ENCODE peak calls at places on chromosomes 12 and 14, in eight cellular contexts. F, V, H, Z, O, J, N and B are unnamed samples.
A peak's percentile ranks its signal among the peaks of the same experiment; 100 is the strongest.

GRCh38 chr12:92130999-92131398 is 14.6 kb downstream of the BTG1 start:
- DNase-seq in F (no peak), V (no peak), H (no peak), Z (no peak), O (no peak), J (no peak), N (no peak), B (no peak)

GRCh38 chr12:55057466-55057865 is 37.7 kb downstream of the NEUROD4 start:
- DNase-seq in F (peak; percentile 10), V (no peak), H (peak; percentile 2), Z (peak; percentile 61), O (no peak), J (no peak), N (no peak), B (no peak)

GRCh38 chr12:67355428-67356385 is 86.5 kb downstream of the CAND1 start:
- DNase-seq in F (peak; percentile 70), V (peak; percentile 69), H (peak; percentile 64), Z (peak; percentile 85), O (no peak), J (no peak), N (peak; percentile 66), B (peak; percentile 29)

GRCh38 chr12:75714462-75715322 is 203.3 kb upstream of the KRR1 start:
- DNase-seq in F (no peak), V (peak; percentile 16), H (no peak), Z (no peak), O (no peak), J (no peak), N (no peak), B (no peak)

GRCh38 chr14:99198746-99199145 is 73.3 kb downstream of the BCL11B start:
- DNase-seq in F (no peak), V (no peak), H (no peak), Z (no peak), O (no peak), J (peak; percentile 59), N (no peak), B (no peak)

GRCh38 chr14:77139540-77140342 is 1.9 kb downstream of the ZDHHC22 start:
- DNase-seq in F (peak; percentile 72), V (no peak), H (peak; percentile 44), Z (peak; percentile 78), O (no peak), J (no peak), N (no peak), B (no peak)

GRCh38 chr12:124828264-124829007 is 35.2 kb downstream of the SCARB1 start:
- DNase-seq in F (no peak), V (peak; percentile 13), H (peak; percentile 80), Z (peak; percentile 81), O (no peak), J (peak; percentile 42), N (no peak), B (peak; percentile 77)

GRCh38 chr12:98256830-98257229 is 258.6 kb upstream of the TMPO start:
- DNase-seq in F (no peak), V (no peak), H (no peak), Z (no peak), O (no peak), J (no peak), N (no peak), B (no peak)

GRCh38 chr12:131673519-131674265 is 37.2 kb upstream of the SFSWAP start:
- DNase-seq in F (no peak), V (peak; percentile 10), H (peak; percentile 12), Z (no peak), O (peak; percentile 13), J (no peak), N (peak; percentile 41), B (peak; percentile 28)

GRCh38 chr14:68089146-68089715 is 269.7 kb downstream of the RAD51B start:
- DNase-seq in F (peak; percentile 69), V (peak; percentile 61), H (no peak), Z (peak; percentile 89), O (no peak), J (no peak), N (no peak), B (no peak)

GRCh38 chr14:74516451-74517155 is 23.0 kb downstream of the ISCA2 start:
- DNase-seq in F (no peak), V (peak; percentile 25), H (peak; percentile 58), Z (no peak), O (peak; percentile 59), J (no peak), N (no peak), B (peak; percentile 88)

GRCh38 chr12:29516431-29516875 is 19.0 kb upstream of the OVCH1 start:
- DNase-seq in F (no peak), V (peak; percentile 68), H (peak; percentile 2), Z (no peak), O (no peak), J (no peak), N (peak; percentile 28), B (no peak)

GRCh38 chr14:38836539-38836938 is 266.5 kb downstream of the SEC23A start:
- DNase-seq in F (no peak), V (no peak), H (no peak), Z (no peak), O (no peak), J (no peak), N (no peak), B (no peak)

GRCh38 chr12:120131116-120131515 is 14.6 kb upstream of the RAB35 start:
- DNase-seq in F (no peak), V (no peak), H (no peak), Z (no peak), O (no peak), J (no peak), N (no peak), B (no peak)

GRCh38 chr12:124317400-124317799 is 22.5 kb downstream of the RFLNA start:
- DNase-seq in F (peak; percentile 29), V (no peak), H (no peak), Z (no peak), O (no peak), J (no peak), N (no peak), B (no peak)

GRCh38 chr12:108812324-108812723 is 45.1 kb downstream of the SSH1 start:
- DNase-seq in F (no peak), V (no peak), H (no peak), Z (no peak), O (no peak), J (no peak), N (no peak), B (no peak)

GRCh38 chr12:62849398-62849797 is 85.6 kb downstream of the PPM1H start:
- DNase-seq in F (no peak), V (no peak), H (no peak), Z (no peak), O (no peak), J (no peak), N (no peak), B (no peak)

GRCh38 chr14:104563742-104564615 is 15.6 kb upstream of the C14orf180 start:
- DNase-seq in F (peak; percentile 67), V (peak; percentile 34), H (peak; percentile 55), Z (peak; percentile 85), O (peak; percentile 85), J (peak; percentile 13), N (peak; percentile 60), B (peak; percentile 90)

GRCh38 chr14:35689000-35689460 is 120.1 kb downstream of the RALGAPA1 start:
- DNase-seq in F (no peak), V (no peak), H (no peak), Z (no peak), O (no peak), J (no peak), N (no peak), B (no peak)

GRCh38 chr12:63826002-63826585 is 18.4 kb upstream of the SRGAP1 start:
- DNase-seq in F (peak; percentile 59), V (peak; percentile 82), H (peak; percentile 68), Z (peak; percentile 75), O (no peak), J (no peak), N (peak; percentile 81), B (peak; percentile 34)

GRCh38 chr14:81243499-81243898 is 22.7 kb upstream of the GTF2A1 start:
- DNase-seq in F (no peak), V (no peak), H (no peak), Z (no peak), O (no peak), J (no peak), N (no peak), B (no peak)

GRCh38 chr14:56490379-56490778 is 89.2 kb upstream of the TMEM260 start:
- DNase-seq in F (peak; percentile 42), V (peak; percentile 40), H (peak; percentile 37), Z (peak; percentile 42), O (no peak), J (no peak), N (peak; percentile 61), B (no peak)

GRCh38 chr12:7985802-7986418 is 46.6 kb upstream of the FOXJ2 start:
- DNase-seq in F (no peak), V (no peak), H (no peak), Z (no peak), O (no peak), J (no peak), N (no peak), B (no peak)

GRCh38 chr12:41497362-41497761 is 309.2 kb downstream of the PDZRN4 start:
- DNase-seq in F (no peak), V (no peak), H (no peak), Z (peak; percentile 19), O (no peak), J (no peak), N (no peak), B (no peak)

GRCh38 chr14:104528496-104528895 is 51.1 kb upstream of the C14orf180 start:
- DNase-seq in F (no peak), V (no peak), H (no peak), Z (no peak), O (no peak), J (no peak), N (no peak), B (no peak)